ENCODE peak calls at places on chromosomes 6 and 20, in five cellular contexts. Y is tibial artery, F is brain microvascular endothelial cell, E is testis, U is cardiac muscle cell. Q is an unnamed sample.

GRCh38 chr6:157724138-157724537 is 98.9 kb upstream of the SNX9 start:
- DNase-seq in Y (no peak), F (no peak), E (no peak), U (no peak), Q (no peak)

GRCh38 chr6:36324715-36325114 is 12.0 kb downstream of the BNIP5 start:
- DNase-seq in Y (no peak), F (no peak), E (no peak), U (no peak), Q (no peak)

GRCh38 chr6:138844203-138844602 is 48.3 kb downstream of the ECT2L start:
- DNase-seq in Y (no peak), F (peak), E (peak), U (no peak), Q (peak)

GRCh38 chr6:36724514-36725385 is 27.1 kb downstream of the RAB44 start:
- DNase-seq in Y (peak), F (peak), E (peak), U (peak), Q (peak)

GRCh38 chr6:101454106-101454676 is 60.7 kb downstream of the GRIK2 start:
- DNase-seq in Y (no peak), F (no peak), E (no peak), U (no peak), Q (no peak)

GRCh38 chr20:61904456-61904855 is 161.2 kb downstream of the TAF4 start:
- DNase-seq in Y (no peak), F (no peak), E (no peak), U (no peak), Q (no peak)

GRCh38 chr6:506508-506907 is 115.0 kb downstream of the IRF4 start:
- DNase-seq in Y (no peak), F (no peak), E (no peak), U (no peak), Q (no peak)

GRCh38 chr6:71250050-71250689 is 38.4 kb upstream of the OGFRL1 start:
- DNase-seq in Y (no peak), F (peak), E (no peak), U (no peak), Q (peak)

GRCh38 chr6:7389162-7389450 is 436 bp downstream of the CAGE1 start:
- DNase-seq in Y (no peak), F (peak), E (no peak), U (peak), Q (no peak)

GRCh38 chr6:78598966-78599365 is 268.4 kb upstream of the IRAK1BP1 start:
- DNase-seq in Y (no peak), F (peak), E (no peak), U (no peak), Q (peak)

GRCh38 chr6:119269266-119270103 is 80.1 kb downstream of the MAN1A1 start:
- DNase-seq in Y (no peak), F (no peak), E (no peak), U (no peak), Q (no peak)

GRCh38 chr20:47691632-47692031 is 93.6 kb downstream of the SULF2 start:
- DNase-seq in Y (no peak), F (peak), E (no peak), U (peak), Q (no peak)

GRCh38 chr6:56745971-56746370 is 103.3 kb upstream of the DST start:
- DNase-seq in Y (no peak), F (no peak), E (no peak), U (no peak), Q (no peak)

GRCh38 chr6:40733290-40733689 is 146.1 kb upstream of the LRFN2 start:
- DNase-seq in Y (no peak), F (peak), E (no peak), U (no peak), Q (no peak)

GRCh38 chr6:56593801-56594318 is 48.8 kb downstream of the DST start:
- DNase-seq in Y (no peak), F (no peak), E (no peak), U (no peak), Q (peak)

GRCh38 chr6:317452-318144 is 25.3 kb downstream of the DUSP22 start:
- DNase-seq in Y (no peak), F (no peak), E (no peak), U (no peak), Q (no peak)

GRCh38 chr6:164826831-164827468 is 482.5 kb downstream of the C6orf118 start:
- DNase-seq in Y (no peak), F (no peak), E (no peak), U (peak), Q (no peak)

GRCh38 chr6:105879902-105880547 is 206.1 kb upstream of the PRDM1 start:
- DNase-seq in Y (peak), F (no peak), E (peak), U (no peak), Q (peak)

GRCh38 chr20:3679749-3680700 is 1.8 kb downstream of the ADAM33 start:
- DNase-seq in Y (peak), F (peak), E (peak), U (no peak), Q (peak)

GRCh38 chr6:82484737-82485650 is 121.4 kb downstream of the TPBG start:
- DNase-seq in Y (no peak), F (no peak), E (no peak), U (no peak), Q (no peak)

GRCh38 chr6:146943673-146944072 is 260.5 kb upstream of the STXBP5 start:
- DNase-seq in Y (no peak), F (no peak), E (no peak), U (no peak), Q (no peak)

GRCh38 chr20:36401336-36401735 is 95.2 kb downstream of the DLGAP4 start:
- DNase-seq in Y (no peak), F (no peak), E (no peak), U (no peak), Q (no peak)

GRCh38 chr20:59667131-59667530 is 62.8 kb downstream of the PHACTR3 start:
- DNase-seq in Y (no peak), F (no peak), E (no peak), U (no peak), Q (no peak)
- TF ChIP-seq CTCF in Y (no peak), F (no peak), E (no peak), U (no peak), Q (no peak)

GRCh38 chr6:15364401-15365037 is 118.7 kb downstream of the JARID2 start:
- DNase-seq in Y (no peak), F (no peak), E (no peak), U (no peak), Q (no peak)
- H3K4me3 ChIP-seq in Y (no peak), F (no peak), E (no peak), U (no peak), Q (no peak)

GRCh38 chr6:2989332-2990178 is 10.1 kb upstream of the NQO2 start:
- DNase-seq in Y (peak), F (peak), E (peak), U (peak), Q (peak)
- TF ChIP-seq CTCF in Y (no peak), F (no peak), E (no peak), U (no peak), Q (no peak)

DNA sequence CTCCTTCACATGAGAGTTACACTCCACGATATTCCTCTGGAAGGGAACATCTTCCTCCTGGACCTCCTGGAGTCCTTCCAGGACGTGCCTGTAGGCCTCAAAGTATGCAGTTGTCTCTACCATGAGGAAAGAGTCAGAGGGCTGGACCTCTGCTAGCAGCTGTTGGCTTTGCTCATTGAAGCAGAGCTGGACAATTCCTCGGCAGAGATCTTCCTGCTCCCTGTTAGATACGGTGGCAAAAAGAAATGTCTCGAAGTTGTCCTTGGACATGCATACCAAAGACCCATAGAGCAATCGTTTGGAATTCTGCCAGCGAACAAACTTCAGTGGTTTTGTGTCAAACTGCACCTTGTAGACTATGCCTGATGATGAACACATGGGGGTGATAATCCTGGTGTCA is 7.7 kb downstream of the ZNFX1 start:
- DNase-seq in Y (no peak), F (no peak), E (no peak), U (no peak), Q (no peak)
- H3K4me3 ChIP-seq in Y (no peak), F (no peak), E (no peak), U (no peak), Q (no peak)

DNA sequence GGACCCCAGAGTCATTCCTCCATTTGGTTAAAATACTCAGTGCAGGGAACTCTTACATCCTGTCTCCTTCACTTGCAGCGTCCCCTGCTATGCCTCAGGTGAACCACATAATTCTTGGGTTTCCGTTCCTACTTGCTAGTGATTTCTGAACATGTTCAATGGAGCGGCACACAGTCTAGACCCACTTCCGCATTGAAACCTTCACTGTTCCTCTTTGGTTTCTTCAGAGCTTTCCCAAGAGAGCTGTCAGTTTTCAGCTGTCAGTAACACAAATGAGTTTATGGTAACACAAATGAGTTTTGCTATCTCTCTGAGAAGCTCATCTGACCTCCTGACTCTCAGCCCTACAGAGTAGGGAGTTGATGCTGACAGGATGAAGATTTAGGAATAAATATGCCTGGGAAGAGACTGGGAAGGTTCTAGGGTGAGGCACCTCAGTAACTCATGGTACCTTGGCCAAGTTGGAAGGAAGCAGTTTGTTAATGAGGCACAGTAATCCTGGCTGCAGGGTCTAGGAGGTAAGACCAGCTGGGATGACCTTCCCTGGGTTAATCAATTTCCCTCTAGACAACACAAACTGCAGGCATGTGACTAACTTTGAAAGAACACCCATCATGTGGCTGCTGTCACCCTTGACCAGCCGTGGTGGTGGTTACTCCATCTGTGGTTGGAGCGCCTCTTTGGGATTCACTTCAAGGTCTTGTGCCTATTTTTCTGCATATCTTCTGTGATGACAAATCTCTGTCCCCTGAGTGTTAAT is 5.4 kb downstream of the SYS1 start:
- DNase-seq in Y (no peak), F (no peak), E (no peak), U (no peak), Q (no peak)
- TF ChIP-seq CTCF in Y (no peak), F (no peak), E (no peak), U (no peak), Q (no peak)

DNA sequence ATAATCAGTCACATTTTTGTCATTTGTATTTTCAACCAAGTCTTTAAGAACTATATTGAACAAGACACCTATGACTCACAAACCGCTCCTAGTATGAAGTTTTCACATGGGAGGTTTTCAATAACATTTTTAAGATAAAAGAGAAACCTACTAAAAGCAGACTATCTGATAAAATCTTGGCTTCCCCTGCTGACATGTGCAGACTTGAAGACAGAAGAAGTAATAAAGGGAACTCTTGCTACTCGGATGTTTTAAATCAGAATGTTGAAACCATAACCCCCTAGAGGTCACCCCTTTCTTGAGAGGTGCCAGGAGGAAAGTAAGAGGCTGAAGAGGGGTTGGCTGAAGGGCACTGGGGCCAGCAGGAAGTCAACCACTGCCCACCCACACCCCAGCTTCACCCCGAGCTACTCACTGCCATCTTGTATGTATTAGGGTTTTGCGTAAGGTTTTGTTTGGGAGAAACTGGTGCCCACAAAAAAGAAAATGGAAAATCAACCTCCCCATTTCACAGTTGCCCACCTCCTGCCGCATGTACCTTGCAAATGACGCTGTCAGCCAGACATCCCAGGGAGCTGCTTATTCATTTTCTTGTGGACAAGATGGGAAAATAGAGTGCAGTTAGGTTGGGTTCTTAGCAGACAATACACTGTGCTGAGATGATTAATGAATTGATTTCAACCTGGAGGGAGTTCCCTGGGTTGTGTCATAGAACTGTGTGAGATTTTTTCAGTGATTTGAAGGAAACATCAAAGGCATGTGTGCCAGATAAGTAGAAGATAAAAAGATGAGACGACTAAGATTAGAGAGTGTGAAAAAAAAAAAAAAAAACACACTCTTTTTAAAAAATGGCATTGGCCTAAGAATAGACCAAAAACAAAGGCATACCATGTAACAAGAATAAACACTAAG is 83.2 kb upstream of the TAB2 start:
- DNase-seq in Y (no peak), F (peak), E (no peak), U (no peak), Q (peak)
- H3K4me3 ChIP-seq in Y (no peak), F (no peak), E (no peak), U (no peak), Q (no peak)

DNA sequence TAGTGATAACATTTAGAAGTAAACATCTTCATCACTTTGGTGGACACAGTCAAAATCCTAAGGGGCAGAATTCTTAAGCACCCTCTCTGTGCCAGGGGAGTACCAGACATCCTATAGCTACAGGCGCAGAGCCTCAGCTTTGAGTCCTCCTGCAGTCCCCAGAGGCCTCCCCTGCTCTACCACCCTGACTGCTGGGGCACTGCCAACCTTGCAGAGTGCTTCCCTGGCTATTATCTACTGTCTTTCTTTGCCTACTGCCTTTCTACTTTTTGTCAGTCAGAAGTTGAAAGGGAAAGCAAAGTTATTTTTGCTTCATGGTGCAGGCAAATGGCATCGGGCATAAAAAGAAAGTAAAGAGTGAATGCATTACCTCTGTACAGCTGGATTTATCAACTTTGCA is 80.1 kb downstream of the AIG1 start:
- DNase-seq in Y (no peak), F (no peak), E (peak), U (no peak), Q (no peak)
- TF ChIP-seq CTCF in Y (no peak), F (no peak), E (no peak), U (no peak), Q (no peak)

GRCh38 chr6:152452639-152453038 is 184.5 kb downstream of the SYNE1 start:
- DNase-seq in Y (no peak), F (no peak), E (no peak), U (no peak), Q (no peak)
- H3K4me3 ChIP-seq in Y (no peak), F (no peak), E (no peak), U (no peak), Q (no peak)

GRCh38 chr6:6224933-6225486 is 95.5 kb downstream of the F13A1 start:
- DNase-seq in Y (no peak), F (no peak), E (no peak), U (no peak), Q (no peak)

GRCh38 chr6:6220718-6221117 is 99.7 kb downstream of the F13A1 start:
- DNase-seq in Y (no peak), F (no peak), E (no peak), U (peak), Q (no peak)

GRCh38 chr6:6219716-6220115 is 100.7 kb downstream of the F13A1 start:
- DNase-seq in Y (no peak), F (no peak), E (no peak), U (no peak), Q (no peak)

GRCh38 chr6:6218246-6219085 is 102.0 kb downstream of the F13A1 start:
- DNase-seq in Y (no peak), F (peak), E (no peak), U (no peak), Q (no peak)

DNA sequence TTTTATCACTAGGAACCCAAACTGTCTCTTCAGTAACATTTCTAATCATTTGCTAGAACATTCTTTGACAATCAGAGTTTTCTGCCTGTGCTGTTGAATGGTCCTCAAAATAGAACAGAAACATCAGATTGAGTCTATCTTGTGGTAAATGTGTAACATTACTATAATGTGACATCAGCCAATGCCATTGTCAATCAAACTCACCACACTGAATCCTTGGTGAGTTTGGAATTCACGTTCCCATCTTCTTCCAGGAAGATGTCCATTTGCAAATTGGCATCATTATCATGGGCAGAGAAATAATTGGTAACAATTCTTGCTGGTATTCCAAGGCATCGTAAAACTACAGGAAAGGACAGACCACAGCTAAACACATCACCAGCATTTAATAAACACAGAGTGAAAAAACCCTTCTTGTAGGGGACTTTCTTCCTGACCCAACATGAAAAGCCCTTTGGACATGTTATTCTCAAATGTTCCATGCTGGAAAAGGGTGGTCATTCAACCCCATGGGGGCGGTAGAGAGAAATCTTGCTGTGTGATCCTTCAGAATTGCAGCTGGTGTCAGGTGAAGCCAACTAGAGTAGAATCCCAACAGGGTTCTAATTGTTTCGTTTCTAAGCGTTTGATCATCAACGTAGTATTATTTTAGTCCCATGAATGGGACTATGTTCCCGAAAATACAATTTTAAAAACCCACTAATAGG is 98.5 kb downstream of the F13A1 start:
- DNase-seq in Y (no peak), F (no peak), E (peak), U (peak), Q (no peak)
- TF ChIP-seq CTCF in Y (no peak), F (peak), E (peak), U (no peak), Q (no peak)

Q was measured in AG09309.